ENCODE peak calls at places on chromosomes 12 and 14, in five cellular contexts. F, W, B, K and Y are unnamed samples.

GRCh38 chr14:86166541-86166940 is 636.6 kb downstream of the FLRT2 start:
- DNase-seq in K (no peak), W (no peak), F (no peak), B (no peak), Y (no peak)

GRCh38 chr12:110555509-110556406 is 27.4 kb downstream of the PPTC7 start:
- DNase-seq in F (no peak), W (peak; percentile 80), B (no peak), K (no peak), Y (peak; percentile 58)

GRCh38 chr12:130952545-130952954 is 1.2 kb upstream of the ADGRD1 start:
- DNase-seq in W (no peak), K (peak; percentile 89), F (no peak), B (no peak), Y (no peak)

GRCh38 chr14:39276005-39276404 is 42.3 kb downstream of the MIA2 start:
- DNase-seq in W (no peak), K (no peak), F (no peak), B (no peak), Y (no peak)

GRCh38 chr12:3698218-3698974 is 54.5 kb downstream of the CRACR2A start:
- DNase-seq in K (no peak), B (no peak), F (no peak), W (peak; percentile 85), Y (no peak)

GRCh38 chr14:51776102-51776894 is 84.1 kb upstream of the GNG2 start:
- DNase-seq in F (peak; percentile 43), B (peak; percentile 51), W (peak; percentile 69), K (peak; percentile 94), Y (peak; percentile 58)

GRCh38 chr14:85475113-85475512 is 54.8 kb upstream of the FLRT2 start:
- DNase-seq in K (no peak), F (no peak), W (no peak), B (no peak), Y (no peak)

GRCh38 chr14:74954232-74954946 is 1.0 kb downstream of the PGF start:
- DNase-seq in W (peak; percentile 52), B (no peak), K (no peak), F (no peak), Y (peak; percentile 51)

GRCh38 chr12:63294327-63294632 is 143.3 kb upstream of the AVPR1A start:
- DNase-seq in K (peak; percentile 65), F (no peak), B (no peak), W (peak; percentile 81), Y (peak; percentile 89)

GRCh38 chr12:40693503-40693863 is 1.2 kb downstream of the CNTN1 start:
- DNase-seq in W (no peak), K (peak; percentile 65), B (peak; percentile 12), F (no peak), Y (no peak)
- H3K4me3 ChIP-seq in W (no peak overlapping the region), K (no peak overlapping the region), B (peak overlapping the region; percentile 87), F (peak overlapping the region; percentile 54), Y (no peak overlapping the region)

DNA sequence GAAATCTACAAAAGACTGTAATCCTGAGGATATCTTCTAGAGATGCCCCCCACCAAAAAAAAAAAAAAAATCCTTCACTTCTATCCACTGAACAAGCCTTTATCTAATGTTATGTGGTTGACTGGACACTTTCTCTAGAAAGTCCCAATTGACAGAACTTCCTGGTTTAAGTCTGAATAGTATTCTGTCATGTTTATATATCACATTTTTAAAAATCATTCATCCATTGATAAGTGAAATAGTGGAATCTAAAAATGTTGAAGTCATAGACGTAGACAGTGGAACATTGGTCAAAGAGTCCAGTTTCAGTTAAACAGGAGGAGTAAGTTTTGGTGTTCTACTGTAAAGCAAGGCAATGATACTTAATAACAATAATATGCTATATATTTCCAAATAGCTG is 297.0 kb downstream of the SSPN start:
- DNase-seq in B (no peak), F (no peak), W (no peak), K (no peak), Y (no peak)
- H2BK120ac ChIP-seq in B (no peak overlapping the region), F (no peak overlapping the region), W (no peak overlapping the region), K (no peak overlapping the region), Y (no peak overlapping the region)

GRCh38 chr12:25056011-25056410 is 107.1 kb upstream of the BCAT1 start:
- DNase-seq in K (no peak), W (no peak), B (no peak), F (no peak), Y (no peak)

GRCh38 chr12:25053021-25053271 is 104.0 kb upstream of the BCAT1 start:
- DNase-seq in W (no peak), K (no peak), B (no peak), F (no peak), Y (no peak)

GRCh38 chr12:25054076-25054782 is 105.3 kb upstream of the BCAT1 start:
- DNase-seq in W (no peak), F (no peak), B (no peak), K (no peak), Y (no peak)

GRCh38 chr12:25056486-25057130 is 107.7 kb upstream of the BCAT1 start:
- DNase-seq in F (no peak), W (no peak), B (no peak), K (no peak), Y (no peak)

DNA sequence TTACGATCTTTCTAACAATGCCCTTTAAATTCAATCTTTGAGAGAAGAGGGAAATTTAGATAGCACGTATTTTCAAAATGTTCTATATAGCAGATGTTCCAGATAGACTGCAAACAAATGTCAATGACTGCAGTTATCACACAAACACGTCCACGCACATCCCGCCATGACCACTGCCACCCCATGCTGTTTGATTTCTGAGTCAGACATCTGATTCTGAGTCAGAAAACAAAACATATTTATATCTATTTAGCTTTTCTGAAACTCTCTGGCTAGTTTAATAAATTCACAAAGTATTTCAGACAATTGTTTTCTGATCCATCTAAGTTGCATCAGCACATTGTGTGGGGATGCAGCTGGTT is 105.9 kb upstream of the BCAT1 start:
- DNase-seq in B (no peak), F (no peak), K (no peak), W (no peak), Y (no peak)
- H3K4me3 ChIP-seq in B (no peak overlapping the region), F (no peak overlapping the region), K (no peak overlapping the region), W (no peak overlapping the region), Y (no peak overlapping the region)

DNA sequence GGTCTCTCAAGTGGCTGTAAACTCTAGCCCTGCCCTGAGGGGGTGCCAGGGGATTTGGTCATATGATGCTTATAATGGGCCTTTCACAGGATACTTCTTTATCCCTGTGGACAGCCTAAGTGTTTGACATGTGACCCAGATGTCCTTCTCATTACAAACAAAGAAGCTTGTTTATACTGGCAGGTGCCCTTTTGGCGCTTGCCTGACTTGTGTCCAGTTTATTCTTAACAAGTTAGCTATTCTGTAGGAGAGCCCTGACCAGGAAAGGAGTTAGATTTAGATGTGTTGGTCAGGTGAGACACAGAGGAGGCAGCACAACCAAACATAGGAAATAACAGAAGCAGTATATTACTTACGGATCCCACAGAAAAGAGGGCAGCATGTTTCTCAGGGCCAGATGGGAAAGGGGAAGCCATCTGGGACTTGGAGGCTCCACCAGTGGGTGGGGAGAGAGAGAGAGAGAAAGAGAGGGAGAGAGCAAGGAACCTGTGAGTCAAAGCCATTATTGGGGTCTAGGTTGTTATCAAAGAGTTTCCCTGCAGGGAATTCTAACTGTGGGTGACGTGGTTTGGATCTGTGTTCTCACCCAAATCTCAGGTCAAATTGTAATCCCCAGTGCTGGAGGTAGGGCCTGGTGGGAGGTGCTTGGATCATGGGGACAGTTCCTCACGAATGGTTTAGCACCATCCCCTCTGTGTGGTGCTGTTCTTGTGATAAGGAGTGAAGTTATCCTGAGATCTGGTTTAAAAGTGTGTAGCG is 52.1 kb downstream of the CCDC91 start:
- DNase-seq in W (no peak), B (no peak), F (no peak), K (peak; percentile 48), Y (no peak)
- H2BK120ac ChIP-seq in W (no peak overlapping the region), B (no peak overlapping the region), F (no peak overlapping the region), K (no peak overlapping the region), Y (no peak overlapping the region)

DNA sequence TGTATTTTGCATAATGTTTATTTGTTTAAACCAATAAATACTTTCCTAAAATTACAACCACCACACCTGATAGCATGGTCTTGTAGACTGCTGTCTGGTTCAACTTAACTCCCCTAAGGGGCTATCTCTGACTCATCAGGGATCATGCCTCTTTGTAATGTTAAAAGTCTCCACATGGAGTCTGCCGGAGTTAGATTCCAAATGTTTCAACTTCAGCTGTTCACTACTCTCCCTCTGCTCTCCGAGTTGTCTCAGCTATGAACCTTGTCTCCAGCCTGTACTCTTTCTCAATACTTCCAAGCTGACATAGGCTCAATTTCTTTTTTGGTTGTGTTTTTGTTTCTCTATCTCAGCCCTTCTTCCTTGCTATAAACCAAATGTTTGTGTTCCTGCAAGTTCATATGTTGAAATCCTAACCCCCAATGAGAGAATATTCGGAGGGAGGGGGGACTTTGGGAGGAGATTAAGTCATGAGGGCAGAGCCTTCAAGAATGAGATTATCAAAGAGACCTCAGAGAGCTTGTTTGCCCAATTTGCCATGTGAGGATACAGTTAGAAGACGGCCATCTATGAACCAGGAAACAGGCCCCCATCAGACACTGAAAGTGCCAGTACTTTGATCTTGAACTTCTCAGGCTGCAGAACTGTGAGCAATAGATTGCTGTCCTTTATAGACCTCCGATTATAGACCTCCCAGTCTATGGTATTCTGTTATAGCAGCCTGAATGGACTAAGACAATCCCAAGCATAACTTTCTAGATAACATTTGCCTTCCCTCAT is 858.2 kb downstream of the VRK1 start:
- DNase-seq in B (no peak), K (peak; percentile 90), F (no peak), W (no peak), Y (peak; percentile 17)
- H3K4me3 ChIP-seq in B (no peak overlapping the region), K (no peak overlapping the region), F (no peak overlapping the region), W (no peak overlapping the region), Y (no peak overlapping the region)

DNA sequence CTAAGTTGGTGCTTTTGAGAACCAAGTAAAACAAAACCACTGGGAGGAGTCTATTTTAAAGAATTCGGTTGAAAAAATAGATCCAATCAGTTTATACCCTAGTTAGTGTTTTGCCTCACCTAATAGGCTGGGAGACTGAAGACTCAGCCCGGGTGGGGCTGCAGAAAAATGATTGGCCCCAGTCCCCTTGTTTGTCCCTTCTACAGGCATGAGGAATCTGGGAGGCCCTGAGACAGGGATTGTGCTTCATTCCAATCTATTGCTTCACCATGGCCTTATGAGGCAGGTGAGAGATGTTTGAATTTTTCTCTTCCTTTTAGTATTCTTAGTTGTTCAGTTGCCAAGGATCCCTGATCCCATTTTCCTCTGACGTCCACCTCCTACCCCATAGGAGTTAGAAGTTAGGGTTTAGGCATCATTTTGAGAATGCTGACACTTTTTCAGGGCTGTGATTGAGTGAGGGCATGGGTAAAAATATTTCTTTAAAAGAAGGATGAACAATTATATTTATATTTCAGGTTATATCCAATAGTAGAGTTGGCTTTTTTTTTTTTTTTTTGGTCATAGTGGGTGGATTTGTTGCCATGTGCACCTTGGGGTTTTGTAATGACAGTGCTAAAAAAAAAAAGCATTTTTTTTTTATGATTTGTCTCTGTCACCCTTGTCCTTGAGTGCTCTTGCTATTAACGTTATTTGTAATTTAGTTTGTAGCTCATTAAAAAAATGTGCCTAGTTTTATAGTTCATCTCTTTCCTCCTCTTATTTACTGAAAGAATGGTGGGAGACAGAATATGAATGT is 1.6 kb upstream of the RAB5B start:
- DNase-seq in B (no peak), K (peak; percentile 90), W (peak; percentile 37), F (no peak), Y (peak; percentile 95)
- H2BK120ac ChIP-seq in B (no peak overlapping the region), K (no peak overlapping the region), W (no peak overlapping the region), F (no peak overlapping the region), Y (no peak overlapping the region)